ENCODE peak calls at places on chromosomes 12 and 14, in nine cellular contexts. O is ascending aorta, U is lower lobe of right lung, F is bronchial epithelial cell, Z is left lung, S is uterus, H is A673, K is pancreas, P is adrenal gland. T is an unnamed sample.

GRCh38 chr14:80653951-80654350 is 287.6 kb downstream of the CEP128 start:
- DNase-seq in H (no peak), S (no peak), K (no peak), F (no peak), U (no peak), O (no peak), Z (no peak), P (no peak), T (no peak)

GRCh38 chr14:97873291-97873690 is 1076.1 kb downstream of the VRK1 start:
- DNase-seq in H (no peak), K (no peak), P (no peak), F (peak; percentile 41), U (no peak), O (no peak), Z (no peak), S (no peak), T (no peak)

GRCh38 chr14:51442513-51443175 is 202.6 kb downstream of the TMX1 start:
- DNase-seq in F (peak; percentile 98), U (no peak), S (peak; percentile 59), Z (no peak), K (no peak), O (peak; percentile 75), P (no peak), H (no peak), T (peak; percentile 90)

GRCh38 chr14:61254803-61255526 is 26.2 kb downstream of the TMEM30B start:
- DNase-seq in P (no peak), F (no peak), S (no peak), O (no peak), Z (no peak), H (no peak), U (no peak), K (no peak), T (no peak)

GRCh38 chr12:120199595-120200306 is 1.2 kb downstream of the RPLP0 start:
- DNase-seq in K (no peak), U (no peak), Z (no peak), O (peak; percentile 74), H (no peak), S (peak; percentile 59), P (peak; percentile 71), F (peak; percentile 73), T (peak; percentile 19)

GRCh38 chr14:84006643-84007137 is 1523.3 kb upstream of the FLRT2 start:
- DNase-seq in S (peak; percentile 40), K (no peak), P (peak; percentile 26), O (no peak), F (no peak), H (peak; percentile 74), U (no peak), Z (no peak), T (no peak)

GRCh38 chr12:91178139-91178561 is 4.5 kb downstream of the DCN start:
- DNase-seq in Z (no peak), P (peak; percentile 31), F (peak; percentile 38), K (peak; percentile 16), O (no peak), U (no peak), H (peak; percentile 27), S (peak; percentile 59), T (peak; percentile 16)

GRCh38 chr12:111687255-111687654 is 1.4 kb downstream of the ACAD10 start:
- DNase-seq in Z (no peak), H (no peak), S (no peak), U (no peak), F (peak; percentile 4), K (no peak), P (no peak), O (no peak), T (no peak)

GRCh38 chr14:103867523-103867953 is 20.2 kb upstream of the PPP1R13B start:
- DNase-seq in H (peak; percentile 45), K (peak; percentile 93), O (no peak), U (peak; percentile 70), Z (no peak), S (no peak), F (peak; percentile 75), P (peak; percentile 74), T (no peak)

GRCh38 chr14:90266441-90267154 is 10.2 kb downstream of the PSMC1 start:
- DNase-seq in K (no peak), P (no peak), O (no peak), S (no peak), H (no peak), Z (no peak), F (no peak), U (no peak), T (no peak)

DNA sequence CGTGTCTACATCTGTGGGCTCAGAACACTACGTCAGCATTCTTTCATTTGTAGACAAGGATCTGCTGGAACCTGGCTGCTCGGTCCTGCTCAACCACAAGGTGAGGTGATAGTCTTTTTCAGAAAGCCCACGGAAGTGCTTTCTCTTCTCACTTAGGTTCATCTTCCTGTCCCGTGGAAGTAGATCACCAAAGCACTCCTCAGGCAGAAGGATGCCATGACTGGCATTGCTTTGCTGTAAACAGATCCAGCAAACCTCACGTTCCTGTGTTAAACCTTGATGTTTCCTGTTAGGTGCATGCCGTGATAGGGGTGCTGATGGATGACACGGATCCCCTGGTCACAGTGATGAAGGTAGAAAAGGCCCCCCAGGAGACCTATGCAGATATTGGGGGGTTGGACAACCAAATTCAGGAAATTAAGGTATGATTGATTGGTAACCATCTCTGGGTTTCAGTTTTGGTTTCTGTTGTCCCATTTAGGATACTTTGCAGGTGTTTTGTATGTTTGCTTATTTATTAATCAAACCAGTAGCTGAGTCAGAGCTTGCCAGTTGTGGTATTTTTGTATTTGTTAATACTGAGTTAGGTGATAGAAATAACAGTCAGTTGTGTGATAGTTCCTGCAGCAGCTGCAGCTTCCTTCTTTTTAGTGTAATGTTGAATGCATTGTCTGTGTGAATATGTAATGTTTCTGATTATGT is 7.5 kb downstream of the PSMC1 start:
- DNase-seq in S (no peak), O (no peak), H (no peak), U (no peak), Z (no peak), F (no peak), K (no peak), P (no peak), T (no peak)
- H3K36me3 ChIP-seq in S (no peaks in the 10 kb centered on the region), O (peaks cover 91% of the 10 kb centered on the region), H (peaks cover 90% of the 10 kb centered on the region), U (peaks cover 94% of the 10 kb centered on the region), Z (peaks cover 94% of the 10 kb centered on the region), F (peaks cover 28% of the 10 kb centered on the region), K (peaks cover 66% of the 10 kb centered on the region), P (no peaks in the 10 kb centered on the region), T (peaks cover 7% of the 10 kb centered on the region)

DNA sequence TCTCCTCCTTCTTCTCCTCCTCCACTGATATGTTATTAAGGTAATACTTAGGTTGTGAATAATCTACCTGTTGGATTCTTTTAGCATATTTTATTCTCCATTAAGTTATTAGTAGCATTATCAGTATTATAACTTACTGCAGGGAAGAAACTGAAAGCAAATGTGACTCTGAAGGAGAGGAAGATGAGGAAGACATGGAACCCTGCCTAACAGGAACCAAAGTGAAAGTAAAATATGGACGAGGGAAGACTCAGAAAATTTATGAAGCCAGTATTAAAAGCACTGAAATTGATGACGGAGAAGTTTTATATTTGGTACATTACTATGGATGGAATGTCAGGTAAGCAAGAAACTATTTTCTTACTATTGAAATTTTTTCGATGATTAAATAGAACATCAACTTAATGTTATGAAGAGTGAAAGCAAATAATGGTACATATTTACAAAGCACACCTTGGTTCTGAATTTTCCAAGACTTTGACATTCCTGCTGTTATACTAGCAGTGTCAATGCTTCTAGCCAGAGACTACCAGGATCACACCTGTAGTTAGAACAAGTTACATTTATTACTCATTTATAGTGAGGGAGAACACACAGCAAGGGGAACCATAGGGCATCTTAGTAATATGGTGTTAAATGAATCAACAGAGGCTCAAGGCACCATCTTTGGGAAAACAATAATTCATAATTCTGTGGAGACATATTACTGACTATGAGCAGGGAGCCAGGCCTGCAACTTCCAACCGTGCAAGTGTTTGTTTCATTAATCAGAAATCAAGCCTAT is 42.0 kb upstream of the TOMM20L start:
- DNase-seq in H (no peak), Z (no peak), U (no peak), P (no peak), O (no peak), K (no peak), F (peak; percentile 16), S (no peak), T (no peak)
- H3K4me3 ChIP-seq in H (no peak overlapping the region), Z (peak overlapping the region; percentile 14), U (peak overlapping the region; percentile 30), P (no peak overlapping the region), O (peak overlapping the region; percentile 32), K (no peak overlapping the region), F (peak overlapping the region; percentile 1), S (no peak overlapping the region), T (no peak overlapping the region)

GRCh38 chr14:105432657-105433056 is 13.0 kb downstream of the MTA1 start:
- DNase-seq in H (no peak), O (no peak), U (no peak), S (no peak), K (no peak), F (no peak), Z (no peak), P (no peak), T (no peak)

GRCh38 chr14:105430535-105430934 is 10.9 kb downstream of the MTA1 start:
- DNase-seq in P (peak; percentile 84), K (no peak), Z (no peak), F (peak; percentile 69), H (peak; percentile 61), U (no peak), S (no peak), O (no peak), T (no peak)

GRCh38 chr14:105431256-105431655 is 11.6 kb downstream of the MTA1 start:
- DNase-seq in H (no peak), P (no peak), S (no peak), O (no peak), U (no peak), Z (no peak), K (no peak), F (no peak), T (no peak)

GRCh38 chr14:105427893-105428485 is 8.4 kb downstream of the MTA1 start:
- DNase-seq in K (no peak), S (no peak), Z (no peak), H (no peak), O (no peak), F (no peak), U (no peak), P (no peak), T (no peak)

DNA sequence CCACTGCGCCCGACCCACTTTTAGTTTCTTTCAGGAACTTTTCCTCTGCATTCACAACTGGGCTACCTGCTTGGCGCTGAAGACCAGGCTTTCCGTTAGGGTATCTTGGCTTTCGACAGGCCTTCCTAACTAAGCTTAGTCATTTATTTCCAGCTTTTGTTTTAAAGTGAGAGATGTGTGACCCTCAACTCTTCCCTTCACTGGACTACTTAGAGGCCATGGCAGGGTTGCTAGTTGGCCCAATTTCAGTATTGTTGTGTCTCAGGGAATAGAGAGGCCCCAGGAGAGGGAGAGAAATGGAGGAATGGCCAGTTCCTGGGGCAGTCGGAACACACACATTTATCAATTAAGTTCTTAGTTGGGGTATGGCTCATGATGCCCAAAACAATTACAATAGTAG is 10.4 kb downstream of the MTA1 start:
- DNase-seq in K (no peak), U (no peak), S (no peak), O (no peak), F (no peak), Z (no peak), H (no peak), P (no peak), T (no peak)
- H3K36me3 ChIP-seq in K (no peaks in the 10 kb centered on the region), U (no peaks in the 10 kb centered on the region), S (no peaks in the 10 kb centered on the region), O (peaks cover 9% of the 10 kb centered on the region), F (peaks cover 8% of the 10 kb centered on the region), Z (peaks cover 22% of the 10 kb centered on the region), H (peaks cover 41% of the 10 kb centered on the region), P (no peaks in the 10 kb centered on the region), T (no peaks in the 10 kb centered on the region)

DNA sequence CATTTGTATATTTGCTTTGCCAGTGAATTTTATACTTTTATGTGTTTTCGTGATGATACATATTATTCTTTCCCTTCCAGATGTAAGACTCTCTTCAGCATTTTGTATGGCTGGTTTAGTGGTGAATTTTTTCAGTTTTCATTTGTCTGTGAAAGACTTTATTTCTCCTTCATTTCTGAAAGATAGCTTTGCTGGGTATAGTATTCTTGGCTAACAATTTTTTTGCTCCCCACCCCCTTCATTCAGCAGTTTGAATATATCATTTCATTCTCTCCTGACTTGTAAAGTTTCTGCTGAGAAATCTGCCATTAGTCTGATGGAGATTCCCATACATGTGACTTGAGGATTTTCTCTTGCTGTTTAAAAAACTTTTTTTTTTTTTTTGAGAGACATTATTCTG is 72.8 kb downstream of the ERC1 start:
- DNase-seq in O (no peak), U (no peak), K (no peak), Z (no peak), F (no peak), H (no peak), S (no peak), P (no peak), T (no peak)
- H3K4me3 ChIP-seq in O (no peak overlapping the region), U (no peak overlapping the region), K (no peak overlapping the region), Z (no peak overlapping the region), F (no peak overlapping the region), H (no peak overlapping the region), S (no peak overlapping the region), P (no peak overlapping the region), T (no peak overlapping the region)

T was measured in kidney epithelial cell.